ENCODE peak calls at places on chromosomes 13 and 19, in four cellular contexts. P, B, S and M are unnamed samples.

GRCh38 chr13:42039946-42040729 is 8.3 kb upstream of the DGKH start:
- DNase-seq in P (peak), B (no peak), S (peak), M (no peak)

GRCh38 chr19:5593963-5594255 is 26.2 kb upstream of the TINCR start:
- DNase-seq in P (no peak), B (no peak), S (no peak), M (no peak)

GRCh38 chr13:114025432-114026127 is 51.7 kb upstream of the C13orf46 start:
- DNase-seq in P (no peak), B (no peak), S (peak), M (no peak)

GRCh38 chr13:93614776-93615175 is 388.2 kb downstream of the GPC6 start:
- DNase-seq in P (no peak), B (no peak), S (no peak), M (no peak)

GRCh38 chr13:31045621-31046081 is 113.2 kb downstream of the TEX26 start:
- DNase-seq in P (peak), B (peak), S (no peak), M (no peak)

GRCh38 chr13:50161052-50161451 is 145.8 kb downstream of the KCNRG start:
- DNase-seq in P (no peak), B (peak), S (no peak), M (no peak)

GRCh38 chr13:99577934-99578917 is 77.0 kb downstream of the TM9SF2 start:
- DNase-seq in P (no peak), B (peak), S (no peak), M (no peak)

GRCh38 chr19:2235396-2236284 is 489 bp downstream of the PLEKHJ1 start:
- DNase-seq in P (no peak), B (peak), S (peak), M (no peak)

GRCh38 chr19:35549879-35550523 is 4.6 kb downstream of the TMEM147 start:
- DNase-seq in P (no peak), B (no peak), S (no peak), M (no peak)

GRCh38 chr19:8988204-8988603 is 22.0 kb downstream of the MUC16 start:
- DNase-seq in P (peak), B (no peak), S (no peak), M (peak)

GRCh38 chr13:62684359-62684758 is 1268.7 kb upstream of the PCDH20 start:
- DNase-seq in P (no peak), B (no peak), S (no peak), M (no peak)

GRCh38 chr13:102569488-102569887 is 27.3 kb upstream of the TPP2 start:
- DNase-seq in P (no peak), B (no peak), S (no peak), M (no peak)

GRCh38 chr13:72970956-72971355 is 87.8 kb upstream of the KLF5 start:
- DNase-seq in P (no peak), B (no peak), S (no peak), M (no peak)

GRCh38 chr13:33116321-33117010 is 100.2 kb downstream of the KL start:
- DNase-seq in P (no peak), B (peak), S (no peak), M (no peak)

GRCh38 chr19:5934002-5934401 is 19.9 kb downstream of the CAPS start:
- DNase-seq in P (no peak), B (no peak), S (peak), M (no peak)

GRCh38 chr13:99813346-99814095 is 158.0 kb downstream of the ZIC5 start:
- DNase-seq in P (no peak), B (no peak), S (no peak), M (no peak)

GRCh38 chr19:29697523-29698261 is 17.4 kb downstream of the C19orf12 start:
- DNase-seq in P (no peak), B (no peak), S (no peak), M (no peak)
- TF ChIP-seq RAD21 in P (no peak), B (no peak), S (no peak), M (no peak)

GRCh38 chr19:10095948-10096614 is 6.4 kb downstream of the ANGPTL6 start:
- DNase-seq in P (peak), B (no peak), S (peak), M (peak)
- TF ChIP-seq POLR2AphosphoS5 in P (peak), B (no peak), S (peak), M (no peak)

GRCh38 chr19:13042443-13043130 is 47.3 kb downstream of the NFIX start:
- DNase-seq in P (no peak), B (no peak), S (no peak), M (no peak)
- TF ChIP-seq RAD21 in P (no peak), B (no peak), S (no peak), M (no peak)

DNA sequence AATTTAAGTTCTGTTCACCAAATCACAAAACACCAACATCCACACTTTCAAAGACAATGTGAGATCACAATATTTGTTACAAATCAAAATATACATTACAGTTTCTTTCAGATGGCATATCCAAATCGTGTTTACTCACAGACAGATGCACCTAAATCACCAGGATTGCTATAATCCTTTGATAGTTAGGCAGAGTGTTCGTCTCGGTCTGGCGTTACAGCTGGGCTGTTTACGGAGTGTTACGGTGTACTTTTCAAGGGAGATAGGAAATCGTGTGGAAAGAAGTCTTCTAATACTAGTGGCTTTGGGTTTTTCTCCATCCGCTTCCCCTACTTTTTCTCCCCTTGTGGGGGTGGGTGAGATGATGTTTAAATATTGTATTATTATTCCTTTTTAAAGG is 1.9 kb downstream of the MAB21L1 start:
- DNase-seq in P (no peak), B (no peak), S (no peak), M (no peak)
- TF ChIP-seq POLR2AphosphoS5 in P (no peak), B (no peak), S (peak), M (no peak)

DNA sequence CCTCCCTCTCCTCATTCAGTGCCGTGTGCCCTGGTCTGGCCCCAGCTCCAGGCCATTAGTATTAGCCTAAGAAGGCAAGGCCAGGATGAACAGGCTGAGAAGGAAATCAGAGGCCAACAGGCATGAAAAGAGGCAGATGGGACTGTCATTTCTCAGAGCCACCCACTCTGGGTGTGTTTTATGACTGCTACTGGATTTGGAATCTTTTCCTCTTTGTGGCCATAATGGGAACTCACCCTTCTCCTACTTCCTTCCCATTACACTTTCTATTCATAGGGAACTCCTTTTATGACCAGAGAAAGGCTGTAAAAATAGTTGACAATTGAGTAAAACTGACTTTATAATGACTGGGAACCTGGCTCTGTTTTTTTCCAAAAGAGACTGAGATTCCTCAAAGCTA is 17.7 kb downstream of the CEACAM8 start:
- DNase-seq in P (no peak), B (no peak), S (no peak), M (no peak)
- TF ChIP-seq RAD21 in P (no peak), B (no peak), S (no peak), M (no peak)

DNA sequence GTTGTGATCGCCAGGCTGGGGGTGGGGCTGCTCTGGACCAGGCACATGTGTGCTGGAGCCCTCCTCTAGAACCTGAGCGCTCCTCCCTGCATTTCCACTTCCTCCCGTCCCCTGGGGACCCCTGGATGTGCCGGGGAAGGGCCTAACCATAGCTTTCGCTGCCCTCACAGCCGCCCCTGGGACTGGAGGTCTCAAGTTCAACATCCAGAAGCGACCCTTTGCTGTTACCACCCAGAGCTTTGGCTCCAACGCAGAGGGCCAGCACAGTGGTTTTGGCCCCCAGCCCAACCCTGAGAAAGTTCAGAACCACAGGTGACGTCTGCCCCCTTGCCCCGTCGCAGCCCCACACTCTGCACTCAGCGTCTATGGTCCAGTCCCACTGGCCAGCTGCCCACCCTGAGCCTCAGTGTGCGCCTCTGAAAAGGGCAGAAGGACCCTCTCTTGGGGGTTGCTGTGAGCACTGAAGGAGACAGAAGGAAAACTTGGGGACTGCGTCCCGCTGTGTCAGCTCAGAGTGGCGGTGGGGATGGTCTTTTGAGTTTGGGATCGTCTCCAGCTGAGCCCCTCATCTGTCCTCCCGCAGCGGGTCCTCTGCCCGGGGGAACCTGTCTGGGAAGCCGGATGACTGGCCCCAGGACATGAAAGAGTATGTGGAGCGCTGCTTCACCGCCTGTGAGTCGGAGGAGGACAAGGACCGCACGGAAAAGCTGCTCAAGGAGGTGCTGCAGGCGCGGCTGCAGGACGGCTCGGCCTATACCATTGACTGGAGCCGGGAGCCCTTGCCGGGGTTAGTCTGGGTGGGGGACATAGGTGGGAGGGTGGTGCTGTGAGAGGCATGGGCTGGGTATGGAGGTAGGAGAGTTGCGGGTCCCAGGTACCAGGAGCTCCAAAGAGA is 6.0 kb downstream of the LENG8 start:
- DNase-seq in P (no peak), B (no peak), S (no peak), M (no peak)
- TF ChIP-seq POLR2AphosphoS5 in P (no peak), B (no peak), S (no peak), M (no peak)

DNA sequence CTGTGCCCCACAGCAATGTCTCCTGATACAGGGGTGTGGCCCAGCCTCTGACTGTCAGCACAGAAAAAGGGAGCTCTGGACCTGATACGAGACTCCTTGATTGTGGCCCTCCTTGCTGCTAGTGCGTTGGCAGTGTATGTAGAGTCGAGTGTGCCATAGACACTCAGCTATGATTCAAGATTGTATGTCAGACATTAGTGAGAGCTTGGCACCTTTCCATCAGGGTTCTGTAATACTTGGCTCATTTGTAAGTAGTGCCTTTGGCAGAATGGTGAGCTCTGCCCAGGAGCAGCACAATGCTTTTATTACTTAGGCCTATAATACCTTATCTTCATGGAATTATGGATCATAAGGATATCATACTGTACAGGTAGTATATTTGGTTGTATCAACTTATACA is 83.4 kb downstream of the ATP8A2 start:
- DNase-seq in P (no peak), B (no peak), S (no peak), M (no peak)
- TF ChIP-seq RAD21 in P (no peak), B (no peak), S (no peak), M (no peak)

GRCh38 chr19:43779147-43779819 is 1.5 kb downstream of the KCNN4 start:
- DNase-seq in P (no peak), B (no peak), S (no peak), M (no peak)
- TF ChIP-seq POLR2AphosphoS5 in P (no peak), B (no peak), S (no peak), M (no peak)

GRCh38 chr19:42113641-42114348 is 18.5 kb downstream of the POU2F2 start:
- DNase-seq in P (peak), B (peak), S (no peak), M (peak)
- TF ChIP-seq RAD21 in P (peak), B (no peak), S (no peak), M (no peak)

GRCh38 chr13:25733061-25733491 is 318.7 kb downstream of the SHISA2 start:
- DNase-seq in P (no peak), B (no peak), S (no peak), M (no peak)

GRCh38 chr13:25729201-25729600 is 322.6 kb downstream of the SHISA2 start:
- DNase-seq in P (no peak), B (no peak), S (no peak), M (no peak)

GRCh38 chr13:25731511-25731910 is 320.3 kb downstream of the SHISA2 start:
- DNase-seq in P (no peak), B (no peak), S (no peak), M (no peak)

GRCh38 chr13:25732146-25732865 is 319.5 kb downstream of the SHISA2 start:
- DNase-seq in P (no peak), B (no peak), S (no peak), M (no peak)

GRCh38 chr13:25731037-25731436 is 320.8 kb downstream of the SHISA2 start:
- DNase-seq in P (no peak), B (no peak), S (no peak), M (no peak)
- TF ChIP-seq POLR2AphosphoS5 in P (no peak), B (no peak), S (no peak), M (no peak)